ENCODE peak calls at places on chromosomes 7 and 10, in four cellular contexts. B, Y, K and D are unnamed samples.

GRCh38 chr10:51201947-51202346 is 127.7 kb downstream of the PRKG1 start:
- DNase-seq in B (no peak), Y (no peak), K (no peak), D (no peak)

GRCh38 chr7:151796091-151796870 is 80.6 kb downstream of the PRKAG2 start:
- DNase-seq in B (no peak), Y (peak; percentile 33), K (no peak), D (no peak)

GRCh38 chr10:50470798-50471582 is 152.8 kb downstream of the SGMS1 start:
- DNase-seq in B (no peak), Y (no peak), K (no peak), D (no peak)

GRCh38 chr7:115008465-115009114 is 86.7 kb downstream of the MDFIC start:
- DNase-seq in B (no peak), Y (no peak), K (no peak), D (no peak)

GRCh38 chr7:95472521-95473160 is 13.1 kb upstream of the ASB4 start:
- DNase-seq in B (no peak), Y (no peak), K (no peak), D (no peak)

GRCh38 chr10:59025981-59026730 is 150.3 kb upstream of the PHYHIPL start:
- DNase-seq in B (no peak), Y (no peak), K (no peak), D (no peak)

GRCh38 chr7:10588084-10588483 is 385.6 kb upstream of the PHF14 start:
- DNase-seq in B (no peak), Y (no peak), K (no peak), D (no peak)

GRCh38 chr7:101733713-101734475 is 83.5 kb upstream of the CUX1 start:
- DNase-seq in B (peak; percentile 68), Y (peak; percentile 82), K (peak; percentile 57), D (no peak)

GRCh38 chr7:93156884-93157283 is 8.7 kb upstream of the SAMD9L start:
- DNase-seq in B (no peak), Y (no peak), K (no peak), D (no peak)

GRCh38 chr10:87660484-87661133 is 931 bp downstream of the PAPSS2 start:
- DNase-seq in B (no peak), Y (peak; percentile 6), K (no peak), D (no peak)

GRCh38 chr10:25753776-25754175 is 180.3 kb upstream of the MYO3A start:
- DNase-seq in B (no peak), Y (no peak), K (no peak), D (no peak)

GRCh38 chr7:41003031-41003925 is 699.6 kb downstream of the INHBA start:
- DNase-seq in B (peak; percentile 83), Y (peak; percentile 45), K (peak; percentile 28), D (peak; percentile 3)

GRCh38 chr7:1057416-1058291 is 13.3 kb downstream of the GPR146 start:
- DNase-seq in B (no peak), Y (no peak), K (no peak), D (no peak)

GRCh38 chr7:98242934-98243333 is 9.1 kb downstream of the TECPR1 start:
- DNase-seq in B (no peak), Y (no peak), K (no peak), D (no peak)

GRCh38 chr10:76136876-76137420 is 705.5 kb downstream of the LRMDA start:
- DNase-seq in B (no peak), Y (no peak), K (no peak), D (no peak)

GRCh38 chr10:124447741-124448466 is 1.9 kb downstream of the NKX1-2 start:
- DNase-seq in B (peak; percentile 54), Y (no peak), K (no peak), D (no peak)

GRCh38 chr10:124448696-124449169 is 1.1 kb downstream of the NKX1-2 start:
- DNase-seq in B (peak; percentile 55), Y (no peak), K (no peak), D (no peak)

GRCh38 chr10:124450783-124451057 is 885 bp upstream of the NKX1-2 start:
- DNase-seq in B (no peak), Y (no peak), K (no peak), D (no peak)

GRCh38 chr10:124450010-124450782 is at the start of gene NKX1-2:
- DNase-seq in B (peak; percentile 81), Y (no peak), K (no peak), D (no peak)

DNA sequence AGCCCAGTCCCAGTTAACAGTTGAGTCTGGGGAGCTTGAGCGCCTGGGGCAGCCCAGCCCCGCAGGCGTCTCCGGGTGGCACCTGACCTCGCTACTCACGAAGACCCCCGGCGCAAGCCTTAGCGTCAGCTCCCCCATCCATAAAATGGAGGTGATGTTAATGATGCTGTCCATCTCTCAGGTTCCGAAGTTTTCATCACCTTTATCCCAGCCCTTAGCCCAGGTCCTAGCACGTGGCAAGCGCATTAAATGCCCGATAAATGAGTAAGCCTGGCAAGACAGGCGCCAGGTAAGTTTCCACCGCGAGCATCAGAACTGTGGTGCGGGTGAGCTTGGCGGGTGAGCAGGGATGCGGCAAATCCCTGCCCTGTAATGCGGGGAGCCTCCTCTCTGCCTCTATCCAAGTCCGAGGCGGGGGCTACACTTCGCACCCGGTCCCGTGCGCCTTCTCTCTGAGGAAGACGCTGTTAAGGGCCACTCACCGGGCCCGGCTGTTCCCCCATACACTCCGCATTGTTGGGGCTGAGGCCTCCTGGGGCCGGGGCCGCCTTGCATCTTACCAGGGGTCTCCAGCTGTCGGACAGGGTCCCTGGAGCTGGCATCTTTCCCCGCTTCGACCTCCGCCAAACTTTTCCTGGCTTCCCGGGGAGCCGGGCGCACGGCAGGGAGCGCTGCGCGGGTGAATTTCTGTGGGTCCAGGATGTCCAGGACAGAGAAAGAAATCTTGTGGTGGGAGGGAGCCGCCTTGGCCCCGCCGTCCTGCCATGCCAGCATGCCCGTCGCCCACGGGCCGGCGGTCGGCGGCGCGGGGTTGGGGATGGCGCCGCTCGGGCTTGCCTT is 445 bp downstream of the NKX1-2 start:
- DNase-seq in B (peak; percentile 54), Y (no peak), K (no peak), D (no peak)
- TF ChIP-seq CBFB in B (no peak), Y (no peak), K (no peak), D (no peak)

GRCh38 chr7:125390866-125391265 is 461.2 kb upstream of the POT1 start:
- DNase-seq in B (no peak), Y (no peak), K (no peak), D (no peak)

GRCh38 chr7:125382401-125382800 is 452.8 kb upstream of the POT1 start:
- DNase-seq in B (no peak), Y (no peak), K (no peak), D (no peak)

GRCh38 chr7:125391921-125392320 is 462.3 kb upstream of the POT1 start:
- DNase-seq in B (no peak), Y (no peak), K (no peak), D (no peak)

GRCh38 chr7:125383324-125383723 is 453.7 kb upstream of the POT1 start:
- DNase-seq in B (no peak), Y (no peak), K (no peak), D (no peak)

GRCh38 chr7:125386211-125386610 is 456.6 kb upstream of the POT1 start:
- DNase-seq in B (no peak), Y (no peak), K (no peak), D (no peak)
- TF ChIP-seq CBFB in B (no peak), Y (no peak), K (no peak), D (no peak)

DNA sequence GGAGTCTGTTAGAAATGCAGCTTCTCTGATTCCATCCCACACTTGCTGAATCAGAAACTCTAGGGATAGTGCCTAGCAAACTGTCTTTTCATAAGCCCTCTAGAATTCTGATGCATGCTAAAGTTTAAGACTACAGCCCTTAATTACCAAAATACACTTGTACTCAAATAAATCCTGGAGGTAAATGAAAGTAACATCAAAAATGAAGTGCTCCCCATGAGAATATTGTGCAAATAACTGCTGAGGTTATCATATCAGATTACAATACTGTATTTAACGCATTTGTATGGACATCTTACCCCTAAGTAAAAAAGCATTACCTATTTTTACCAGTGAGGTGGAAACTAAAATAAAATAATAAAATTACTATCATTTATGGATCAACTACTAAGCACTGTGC is 104.7 kb downstream of the CHCHD3 start:
- DNase-seq in B (no peak), Y (no peak), K (no peak), D (no peak)
- TF ChIP-seq CBFB in B (no peak), Y (no peak), K (no peak), D (no peak)

GRCh38 chr7:50558380-50559051 is 6.7 kb downstream of the DDC start:
- DNase-seq in B (no peak), Y (no peak), K (no peak), D (no peak)
- TF ChIP-seq CBFB in B (no peak), Y (peak; percentile 90), K (no peak), D (no peak)

DNA sequence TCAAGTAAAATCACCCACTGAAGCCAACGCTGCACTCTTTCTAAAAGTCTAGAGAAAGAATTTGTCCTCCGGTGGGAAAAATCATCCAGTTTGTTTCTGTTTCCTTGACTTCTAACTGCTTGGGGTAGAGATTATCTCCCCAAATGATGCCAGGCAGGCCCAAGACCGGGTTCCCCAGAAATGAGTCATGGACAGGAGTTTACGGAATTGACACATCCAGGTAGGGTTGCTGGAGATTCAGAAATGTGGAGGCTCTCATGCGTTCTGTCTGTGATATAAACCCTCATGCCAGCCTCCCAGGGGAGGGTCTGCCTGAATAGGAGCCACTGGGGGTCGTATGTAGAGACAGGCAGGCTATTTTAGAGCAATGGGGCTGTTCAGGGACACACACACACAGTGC is 230.9 kb downstream of the TCERG1L start:
- DNase-seq in B (no peak), Y (no peak), K (no peak), D (no peak)
- TF ChIP-seq CBFB in B (no peak), Y (no peak), K (no peak), D (no peak)

DNA sequence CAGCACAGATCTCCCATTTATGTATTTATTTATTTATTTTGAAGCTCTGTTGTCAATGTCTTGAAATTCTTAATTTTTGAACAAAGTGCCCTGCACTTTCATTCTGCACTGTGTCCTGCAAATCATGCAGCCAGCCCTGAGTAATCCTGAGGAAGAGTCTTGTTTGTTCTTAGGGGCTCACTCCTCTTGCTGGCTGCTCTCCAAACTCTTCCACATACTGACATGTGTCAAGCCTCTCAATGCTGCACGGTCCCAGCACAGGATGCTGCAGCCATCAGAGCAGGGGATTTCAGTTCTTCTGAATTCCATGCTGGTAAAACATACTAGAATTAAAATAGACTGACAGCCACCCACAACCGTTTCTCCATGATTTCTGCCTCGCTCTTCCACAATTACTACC is 207.2 kb downstream of the PARD3 start:
- DNase-seq in B (no peak), Y (no peak), K (peak; percentile 4), D (no peak)
- TF ChIP-seq CBFB in B (no peak), Y (no peak), K (no peak), D (no peak)